ENCODE peak calls at places on chromosomes 3 and 15, in five cellular contexts. One of them, this sample, is unnamed.
A peak's percentile ranks its signal among the peaks of the same experiment; 100 is the strongest.

GRCh38 chr3:64174328-64174727 is 50.9 kb downstream of the PRICKLE2 start:
- DNase-seq in K562: no peak
- DNase-seq in gastrocnemius medialis: no peak
- DNase-seq in upper lobe of right lung: no peak
- DNase-seq in pancreas: no peak
- DNase-seq in this sample: no peak

GRCh38 chr3:11522953-11523792 is 120.5 kb downstream of the VGLL4 start:
- DNase-seq in K562: no peak
- DNase-seq in gastrocnemius medialis: no peak
- DNase-seq in upper lobe of right lung: peak; percentile 10
- DNase-seq in pancreas: no peak
- DNase-seq in this sample: no peak

GRCh38 chr3:8542190-8542980 is 40.8 kb downstream of the LMCD1 start:
- DNase-seq in K562: no peak
- DNase-seq in gastrocnemius medialis: no peak
- DNase-seq in upper lobe of right lung: no peak
- DNase-seq in pancreas: no peak
- DNase-seq in this sample: no peak

GRCh38 chr15:40282144-40282869 is 557 bp downstream of the ANKRD63 start:
- DNase-seq in K562: peak; percentile 81
- DNase-seq in gastrocnemius medialis: no peak
- DNase-seq in upper lobe of right lung: peak; percentile 77
- DNase-seq in pancreas: no peak
- DNase-seq in this sample: peak; percentile 54

GRCh38 chr3:139357899-139358298 is 14.1 kb downstream of the MRPS22 start:
- DNase-seq in K562: no peak
- DNase-seq in gastrocnemius medialis: no peak
- DNase-seq in upper lobe of right lung: no peak
- DNase-seq in pancreas: no peak
- DNase-seq in this sample: no peak

GRCh38 chr3:132545471-132545870 is 51.6 kb upstream of the ACKR4 start:
- DNase-seq in K562: no peak
- DNase-seq in gastrocnemius medialis: no peak
- DNase-seq in upper lobe of right lung: no peak
- DNase-seq in pancreas: no peak
- DNase-seq in this sample: no peak

GRCh38 chr15:76327191-76328105 is 9.1 kb upstream of the ISL2 start:
- DNase-seq in K562: no peak
- DNase-seq in gastrocnemius medialis: no peak
- DNase-seq in upper lobe of right lung: no peak
- DNase-seq in pancreas: no peak
- DNase-seq in this sample: no peak

GRCh38 chr15:94387854-94388441 is 156.6 kb downstream of the MCTP2 start:
- DNase-seq in K562: no peak
- DNase-seq in gastrocnemius medialis: no peak
- DNase-seq in upper lobe of right lung: no peak
- DNase-seq in pancreas: no peak
- DNase-seq in this sample: no peak

GRCh38 chr15:71501344-71502128 is 308.8 kb upstream of the NR2E3 start:
- DNase-seq in K562: no peak
- DNase-seq in gastrocnemius medialis: no peak
- DNase-seq in upper lobe of right lung: no peak
- DNase-seq in pancreas: no peak
- DNase-seq in this sample: no peak

GRCh38 chr15:49462242-49462641 is 39.2 kb downstream of the FGF7 start:
- DNase-seq in K562: no peak
- DNase-seq in gastrocnemius medialis: no peak
- DNase-seq in upper lobe of right lung: no peak
- DNase-seq in pancreas: no peak
- DNase-seq in this sample: no peak

GRCh38 chr3:141625506-141625905 is 112.6 kb upstream of the RNF7 start:
- DNase-seq in K562: no peak
- DNase-seq in gastrocnemius medialis: no peak
- DNase-seq in upper lobe of right lung: no peak
- DNase-seq in pancreas: no peak
- DNase-seq in this sample: no peak

GRCh38 chr3:194617827-194618226 is 15.4 kb downstream of the TMEM44 start:
- DNase-seq in K562: no peak
- DNase-seq in gastrocnemius medialis: no peak
- DNase-seq in upper lobe of right lung: no peak
- DNase-seq in pancreas: no peak
- DNase-seq in this sample: peak; percentile 60

GRCh38 chr3:16277471-16277870 is 12.5 kb downstream of the OXNAD1 start:
- DNase-seq in K562: no peak
- DNase-seq in gastrocnemius medialis: no peak
- DNase-seq in upper lobe of right lung: no peak
- DNase-seq in pancreas: no peak
- DNase-seq in this sample: no peak

GRCh38 chr3:136919799-136920580 is 37.8 kb upstream of the IL20RB start:
- DNase-seq in K562: no peak
- DNase-seq in gastrocnemius medialis: no peak
- DNase-seq in upper lobe of right lung: no peak
- DNase-seq in pancreas: no peak
- DNase-seq in this sample: no peak

GRCh38 chr3:193292386-193292785 is 51.4 kb downstream of the PLAAT1 start:
- DNase-seq in K562: no peak
- DNase-seq in gastrocnemius medialis: no peak
- DNase-seq in upper lobe of right lung: no peak
- DNase-seq in pancreas: no peak
- DNase-seq in this sample: no peak

GRCh38 chr3:27387625-27388024 is 18.4 kb upstream of the NEK10 start:
- DNase-seq in K562: no peak
- DNase-seq in gastrocnemius medialis: no peak
- DNase-seq in upper lobe of right lung: no peak
- DNase-seq in pancreas: no peak
- DNase-seq in this sample: no peak

GRCh38 chr3:52182203-52182602 is 15.8 kb upstream of the ALAS1 start:
- DNase-seq in K562: peak; percentile 30
- DNase-seq in gastrocnemius medialis: no peak
- DNase-seq in upper lobe of right lung: peak; percentile 63
- DNase-seq in pancreas: no peak
- DNase-seq in this sample: peak; percentile 9

DNA sequence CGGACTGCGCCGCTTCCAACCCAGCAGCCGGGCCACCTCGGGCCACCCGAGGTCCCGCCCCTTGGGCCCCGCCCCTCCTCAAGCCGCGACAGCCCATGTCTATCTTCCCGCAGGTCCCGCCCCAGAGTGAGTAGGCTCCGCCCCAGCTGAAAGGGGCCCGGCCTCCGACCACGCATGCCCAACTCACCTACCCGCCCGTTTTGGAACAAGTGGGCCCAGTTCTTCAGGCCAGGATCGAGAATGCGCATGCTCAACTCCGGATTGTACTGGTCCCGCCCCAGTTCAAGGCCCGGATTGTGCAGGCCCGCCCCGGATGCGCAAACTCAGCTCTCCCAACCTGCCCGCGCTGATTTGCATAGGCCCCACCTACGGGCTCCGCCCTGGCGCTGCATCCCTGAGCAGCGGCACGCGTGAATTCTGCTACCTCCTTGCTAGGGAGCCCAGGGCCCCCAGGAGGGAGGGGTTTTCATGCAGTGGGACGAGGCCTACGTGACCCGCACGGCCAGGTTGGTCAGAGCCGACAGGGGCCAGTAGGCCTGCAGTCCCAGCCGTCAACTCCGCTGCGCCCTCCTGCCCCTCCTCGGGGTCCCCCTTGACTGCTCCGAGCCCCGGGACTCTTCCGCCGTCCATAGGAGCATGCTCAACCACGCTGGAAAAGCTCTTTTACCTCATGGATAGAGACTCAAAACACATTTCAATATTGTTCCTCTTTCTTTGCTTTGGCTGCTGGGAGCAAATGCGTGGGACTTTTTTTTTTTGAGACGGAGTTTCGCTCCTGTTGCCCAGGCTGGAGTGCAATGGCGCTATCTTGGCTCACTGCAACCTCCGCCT is at the start of gene PFKFB4:
- DNase-seq in K562: peak; percentile 90
- DNase-seq in gastrocnemius medialis: peak; percentile 99
- DNase-seq in upper lobe of right lung: peak; percentile 100
- DNase-seq in pancreas: peak; percentile 99
- DNase-seq in this sample: peak; percentile 99
- TF ChIP-seq CTCF in K562: no peak
- TF ChIP-seq CTCF in gastrocnemius medialis: peak; percentile 24
- TF ChIP-seq CTCF in upper lobe of right lung: peak; percentile 17
- TF ChIP-seq CTCF in pancreas: no peak
- TF ChIP-seq CTCF in this sample: peak; percentile 12

GRCh38 chr15:63041982-63042878 is at the start of gene TPM1:
- DNase-seq in K562: no peak
- DNase-seq in gastrocnemius medialis: peak; percentile 63
- DNase-seq in upper lobe of right lung: peak; percentile 85
- DNase-seq in pancreas: peak; percentile 72
- DNase-seq in this sample: peak; percentile 70
- H3K4me1 ChIP-seq in K562: peaks cover 19% of the 10 kb centered on the region
- H3K4me1 ChIP-seq in gastrocnemius medialis: peaks cover 29% of the 10 kb centered on the region
- H3K4me1 ChIP-seq in upper lobe of right lung: peaks cover 11% of the 10 kb centered on the region
- H3K4me1 ChIP-seq in pancreas: peaks cover 5% of the 10 kb centered on the region
- H3K4me1 ChIP-seq in this sample: peaks cover 14% of the 10 kb centered on the region

DNA sequence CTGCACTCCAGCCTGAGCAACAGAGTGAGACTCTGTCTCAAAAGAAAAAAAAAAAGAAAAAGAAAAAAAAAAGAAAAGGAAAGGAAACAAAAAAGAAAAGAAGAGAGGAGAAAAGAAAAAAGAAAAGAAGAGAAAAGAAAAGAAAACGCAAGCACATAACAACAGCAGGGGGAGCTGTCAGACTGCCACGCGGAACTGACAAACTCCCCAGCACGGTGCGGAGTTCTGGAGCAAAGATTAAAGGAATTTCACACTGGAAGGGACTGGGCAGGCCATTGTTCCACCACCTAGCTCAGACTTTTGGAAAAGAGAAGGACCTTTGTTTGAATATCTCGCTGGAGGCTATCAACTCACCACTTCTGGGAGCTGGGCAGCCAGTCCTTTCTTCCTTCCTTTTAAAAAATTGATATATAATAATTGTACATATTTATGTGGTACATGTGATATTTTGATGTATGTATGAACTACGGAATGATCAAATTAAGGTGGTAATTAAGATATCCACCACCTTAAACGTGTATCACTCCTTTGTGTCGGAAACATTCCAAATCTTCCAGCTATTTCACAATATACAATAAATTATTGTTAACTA is 40.5 kb downstream of the DPPA2 start:
- DNase-seq in K562: peak; percentile 21
- DNase-seq in gastrocnemius medialis: no peak
- DNase-seq in upper lobe of right lung: no peak
- DNase-seq in pancreas: no peak
- DNase-seq in this sample: peak; percentile 48
- TF ChIP-seq CTCF in K562: peak; percentile 64
- TF ChIP-seq CTCF in gastrocnemius medialis: no peak
- TF ChIP-seq CTCF in upper lobe of right lung: peak; percentile 43
- TF ChIP-seq CTCF in pancreas: no peak
- TF ChIP-seq CTCF in this sample: peak; percentile 65

GRCh38 chr3:14434541-14435151 is 32.2 kb downstream of the SLC6A6 start:
- DNase-seq in K562: no peak
- DNase-seq in gastrocnemius medialis: peak; percentile 90
- DNase-seq in upper lobe of right lung: peak; percentile 82
- DNase-seq in pancreas: no peak
- DNase-seq in this sample: peak; percentile 93
- H3K4me1 ChIP-seq in K562: peaks cover 72% of the 10 kb centered on the region
- H3K4me1 ChIP-seq in gastrocnemius medialis: peaks cover 89% of the 10 kb centered on the region
- H3K4me1 ChIP-seq in upper lobe of right lung: peaks cover 92% of the 10 kb centered on the region
- H3K4me1 ChIP-seq in pancreas: no peaks in the 10 kb centered on the region
- H3K4me1 ChIP-seq in this sample: peaks cover 78% of the 10 kb centered on the region

DNA sequence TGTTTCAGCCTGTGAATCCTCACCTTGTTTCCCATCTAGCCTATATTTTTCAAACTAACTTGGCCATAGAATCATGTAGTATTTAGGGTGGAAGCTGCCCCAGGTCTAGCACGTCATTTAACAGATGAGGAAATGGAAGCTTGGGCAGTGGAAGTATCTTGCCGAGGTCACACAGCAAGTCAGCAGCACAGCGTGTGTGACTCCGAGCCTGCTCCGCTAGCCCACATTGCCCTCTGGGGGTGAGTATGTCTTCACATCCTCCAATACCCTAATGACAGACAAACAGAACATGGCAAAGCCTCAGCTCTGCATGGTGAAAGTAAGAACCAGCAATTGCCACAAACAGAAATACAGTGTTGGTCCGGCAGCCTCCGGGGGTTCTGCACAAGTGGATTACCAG is 2.2 kb upstream of the CCR5 start:
- DNase-seq in K562: no peak
- DNase-seq in gastrocnemius medialis: no peak
- DNase-seq in upper lobe of right lung: peak; percentile 78
- DNase-seq in pancreas: peak; percentile 51
- DNase-seq in this sample: peak; percentile 23
- TF ChIP-seq CTCF in K562: peak; percentile 54
- TF ChIP-seq CTCF in gastrocnemius medialis: no peak
- TF ChIP-seq CTCF in upper lobe of right lung: peak; percentile 44
- TF ChIP-seq CTCF in pancreas: no peak
- TF ChIP-seq CTCF in this sample: no peak

This sample was measured in thyroid gland.